ENCODE peak calls at places on chromosomes 3 and 15, in nine cellular contexts. N, M, Y, W, D, V, I, Q and B are unnamed samples.

GRCh38 chr15:100433304-100433703 is 91.5 kb upstream of the ADAMTS17 start:
- DNase-seq in V (no peak), N (no peak), I (no peak), M (no peak), D (no peak), W (no peak), Y (no peak), Q (no peak), B (no peak)

GRCh38 chr3:171684226-171684625 is 126.1 kb downstream of the PLD1 start:
- DNase-seq in Q (no peak), I (no peak), M (no peak), V (no peak), D (no peak), W (no peak), N (peak; percentile 39), Y (no peak), B (no peak)

GRCh38 chr3:182105875-182106274 is 394.1 kb downstream of the SOX2 start:
- DNase-seq in I (peak; percentile 27), M (no peak), V (no peak), N (no peak), W (no peak), Y (no peak), Q (no peak), D (no peak), B (no peak)

GRCh38 chr3:159948423-159949140 is 40.1 kb upstream of the IL12A start:
- DNase-seq in I (no peak), Y (no peak), M (no peak), D (no peak), Q (no peak), N (no peak), W (peak; percentile 16), V (no peak), B (no peak)

GRCh38 chr15:52789601-52790165 is 453 bp downstream of the ONECUT1 start:
- DNase-seq in M (peak; percentile 32), W (peak; percentile 52), V (no peak), D (peak; percentile 23), Y (no peak), I (no peak), N (no peak), Q (no peak), B (no peak)

GRCh38 chr15:34038404-34039179 is 412 bp downstream of the AVEN start:
- DNase-seq in Q (no peak), Y (peak; percentile 68), M (peak; percentile 88), W (peak; percentile 82), V (peak; percentile 34), I (peak; percentile 47), N (peak; percentile 74), D (peak; percentile 83), B (peak; percentile 77)

GRCh38 chr3:96706517-96706916 is 107.9 kb upstream of the EPHA6 start:
- DNase-seq in N (no peak), M (no peak), I (no peak), D (no peak), V (no peak), W (peak; percentile 79), Q (no peak), Y (no peak), B (no peak)

GRCh38 chr15:78241017-78241416 is 6.7 kb upstream of the ACSBG1 start:
- DNase-seq in Q (peak; percentile 37), V (peak; percentile 75), N (peak; percentile 73), Y (peak; percentile 80), D (peak; percentile 84), W (peak; percentile 83), I (peak; percentile 64), M (peak; percentile 82), B (peak; percentile 64)

GRCh38 chr3:48409291-48410201 is 20.3 kb downstream of the PLXNB1 start:
- DNase-seq in D (peak; percentile 15), I (no peak), Q (no peak), Y (no peak), M (no peak), V (no peak), N (peak; percentile 23), W (no peak), B (no peak)

GRCh38 chr3:81300324-81300927 is 461.0 kb downstream of the GBE1 start:
- DNase-seq in V (no peak), M (no peak), Y (no peak), Q (no peak), D (no peak), W (no peak), I (no peak), N (no peak), B (no peak)